ENCODE peak calls at places on chromosomes 11 and 22, in ten cellular contexts. H, X, R, B, F, I, G, V, N and C are unnamed samples.

GRCh38 chr11:75867778-75868374 is 52.9 kb downstream of the UVRAG start:
- DNase-seq in H (peak), X (no peak), R (no peak), B (peak), F (peak), I (peak), G (no peak), V (no peak), N (peak), C (peak)

GRCh38 chr11:86799680-86800075 is 664 bp upstream of the PRSS23 start:
- DNase-seq in H (no peak), X (no peak), R (no peak), B (no peak), F (no peak), I (no peak), G (peak), V (no peak), N (peak), C (no peak)

GRCh38 chr22:25485626-25486545 is 78.6 kb upstream of the GRK3 start:
- DNase-seq in H (no peak), X (peak), R (peak), B (no peak), F (no peak), I (no peak), G (no peak), V (no peak), N (no peak), C (peak)

GRCh38 chr11:120337133-120337895 is 1.1 kb downstream of the ARHGEF12 start:
- DNase-seq in H (no peak), X (no peak), R (peak), B (peak), F (peak), I (peak), G (no peak), V (no peak), N (peak), C (peak)

GRCh38 chr11:65588199-65589054 is 7.2 kb downstream of the KCNK7 start:
- DNase-seq in H (peak), X (no peak), R (peak), B (peak), F (peak), I (peak), G (peak), V (no peak), N (peak), C (peak)

GRCh38 chr11:126494831-126495230 is 139.3 kb downstream of the ST3GAL4 start:
- DNase-seq in H (no peak), X (no peak), R (no peak), B (no peak), F (no peak), I (no peak), G (no peak), V (no peak), N (no peak), C (no peak)

GRCh38 chr11:6604081-6604626 is 580 bp downstream of the ILK start:
- DNase-seq in H (no peak), X (no peak), R (peak), B (peak), F (peak), I (peak), G (no peak), V (no peak), N (peak), C (peak)

GRCh38 chr11:112613051-112613972 is 347.9 kb upstream of the NCAM1 start:
- DNase-seq in H (no peak), X (no peak), R (no peak), B (no peak), F (no peak), I (no peak), G (peak), V (peak), N (no peak), C (no peak)

GRCh38 chr22:21989049-21989448 is 6.5 kb upstream of the TOP3B start:
- DNase-seq in H (no peak), X (no peak), R (no peak), B (no peak), F (no peak), I (no peak), G (no peak), V (no peak), N (no peak), C (no peak)

GRCh38 chr11:120523196-120523595 is 11.6 kb downstream of the GRIK4 start:
- DNase-seq in H (no peak), X (no peak), R (no peak), B (no peak), F (no peak), I (no peak), G (no peak), V (no peak), N (peak), C (peak)

GRCh38 chr22:50074551-50075042 is 10.6 kb downstream of the MLC1 start:
- DNase-seq in H (no peak), X (no peak), R (no peak), B (no peak), F (no peak), I (no peak), G (peak), V (no peak), N (no peak), C (no peak)

GRCh38 chr11:8810331-8811301 is 100.4 kb upstream of the AKIP1 start:
- DNase-seq in H (no peak), X (peak), R (peak), B (no peak), F (no peak), I (peak), G (peak), V (no peak), N (peak), C (peak)

GRCh38 chr11:126817096-126817495 is 183.5 kb downstream of the KIRREL3 start:
- DNase-seq in H (no peak), X (no peak), R (no peak), B (no peak), F (no peak), I (no peak), G (no peak), V (no peak), N (no peak), C (no peak)

GRCh38 chr22:38074181-38075104 is 9.5 kb downstream of the SLC16A8 start:
- DNase-seq in H (no peak), X (no peak), R (no peak), B (no peak), F (no peak), I (no peak), G (no peak), V (no peak), N (no peak), C (no peak)

GRCh38 chr22:36360871-36361383 is 26.8 kb downstream of the MYH9 start:
- DNase-seq in H (no peak), X (no peak), R (no peak), B (no peak), F (no peak), I (no peak), G (no peak), V (no peak), N (no peak), C (no peak)

GRCh38 chr22:44369241-44369652 is 56.5 kb upstream of the SHISAL1 start:
- DNase-seq in H (no peak), X (no peak), R (no peak), B (no peak), F (no peak), I (no peak), G (no peak), V (no peak), N (no peak), C (no peak)